ENCODE peak calls at places on chromosomes 3 and 15, in five cellular contexts. One of them, this sample, is unnamed.

GRCh38 chr3:139764069-139764905 is 86.5 kb upstream of the NMNAT3 start:
- DNase-seq in AG04449: no peak
- DNase-seq in lower lobe of right lung: no peak
- DNase-seq in mesendoderm: no peak
- DNase-seq in breast epithelium: no peak
- DNase-seq in this sample: peak

GRCh38 chr15:98076021-98076816 is 115.7 kb downstream of the ARRDC4 start:
- DNase-seq in breast epithelium: no peak
- DNase-seq in lower lobe of right lung: peak
- DNase-seq in AG04449: no peak
- DNase-seq in mesendoderm: peak
- DNase-seq in this sample: no peak

GRCh38 chr3:58260733-58261132 is 23.1 kb downstream of the ABHD6 start:
- DNase-seq in lower lobe of right lung: no peak
- DNase-seq in breast epithelium: no peak
- DNase-seq in AG04449: no peak
- DNase-seq in mesendoderm: no peak
- DNase-seq in this sample: no peak

GRCh38 chr3:11282250-11283125 is 10.3 kb downstream of the ATG7 start:
- DNase-seq in mesendoderm: no peak
- DNase-seq in AG04449: no peak
- DNase-seq in lower lobe of right lung: no peak
- DNase-seq in breast epithelium: no peak
- DNase-seq in this sample: peak

GRCh38 chr3:66816110-66816761 is 181.9 kb upstream of the KBTBD8 start:
- DNase-seq in lower lobe of right lung: no peak
- DNase-seq in AG04449: peak
- DNase-seq in mesendoderm: peak
- DNase-seq in breast epithelium: no peak
- DNase-seq in this sample: peak

GRCh38 chr15:96362759-96363678 is 32.5 kb downstream of the NR2F2 start:
- DNase-seq in mesendoderm: peak
- DNase-seq in AG04449: no peak
- DNase-seq in breast epithelium: no peak
- DNase-seq in lower lobe of right lung: no peak
- DNase-seq in this sample: no peak

GRCh38 chr3:192687488-192688152 is 39.7 kb downstream of the FGF12 start:
- DNase-seq in AG04449: no peak
- DNase-seq in mesendoderm: no peak
- DNase-seq in lower lobe of right lung: no peak
- DNase-seq in breast epithelium: no peak
- DNase-seq in this sample: no peak

GRCh38 chr3:59631482-59631881 is 581.7 kb upstream of the CFAP20DC start:
- DNase-seq in AG04449: no peak
- DNase-seq in mesendoderm: no peak
- DNase-seq in lower lobe of right lung: no peak
- DNase-seq in breast epithelium: no peak
- DNase-seq in this sample: no peak

GRCh38 chr15:82585072-82585471 is 44.8 kb upstream of the RPS17 start:
- DNase-seq in mesendoderm: no peak
- DNase-seq in lower lobe of right lung: no peak
- DNase-seq in breast epithelium: no peak
- DNase-seq in AG04449: no peak
- DNase-seq in this sample: no peak

GRCh38 chr15:54149115-54149531 is 170.9 kb downstream of the UNC13C start:
- DNase-seq in breast epithelium: no peak
- DNase-seq in mesendoderm: no peak
- DNase-seq in lower lobe of right lung: no peak
- DNase-seq in AG04449: no peak
- DNase-seq in this sample: no peak

GRCh38 chr3:23809294-23809693 is 3.5 kb downstream of the UBE2E1 start:
- DNase-seq in mesendoderm: no peak
- DNase-seq in lower lobe of right lung: no peak
- DNase-seq in AG04449: no peak
- DNase-seq in breast epithelium: no peak
- DNase-seq in this sample: no peak

GRCh38 chr3:13018561-13019242 is 54.5 kb downstream of the IQSEC1 start:
- DNase-seq in lower lobe of right lung: peak
- DNase-seq in breast epithelium: no peak
- DNase-seq in mesendoderm: no peak
- DNase-seq in AG04449: no peak
- DNase-seq in this sample: no peak

GRCh38 chr3:13018039-13018431 is 55.2 kb downstream of the IQSEC1 start:
- DNase-seq in breast epithelium: no peak
- DNase-seq in mesendoderm: peak
- DNase-seq in AG04449: no peak
- DNase-seq in lower lobe of right lung: peak
- DNase-seq in this sample: no peak

GRCh38 chr3:13019706-13020105 is 53.5 kb downstream of the IQSEC1 start:
- DNase-seq in lower lobe of right lung: peak
- DNase-seq in mesendoderm: peak
- DNase-seq in breast epithelium: no peak
- DNase-seq in AG04449: no peak
- DNase-seq in this sample: no peak

GRCh38 chr3:13020159-13020558 is 53.1 kb downstream of the IQSEC1 start:
- DNase-seq in AG04449: no peak
- DNase-seq in breast epithelium: no peak
- DNase-seq in mesendoderm: no peak
- DNase-seq in lower lobe of right lung: peak
- DNase-seq in this sample: no peak

GRCh38 chr3:13019243-13019701 is 54.0 kb downstream of the IQSEC1 start:
- DNase-seq in mesendoderm: peak
- DNase-seq in AG04449: no peak
- DNase-seq in lower lobe of right lung: peak
- DNase-seq in breast epithelium: no peak
- DNase-seq in this sample: no peak
- H3K4me3 ChIP-seq in mesendoderm: no peak
- H3K4me3 ChIP-seq in AG04449: peak
- H3K4me3 ChIP-seq in lower lobe of right lung: peak
- H3K4me3 ChIP-seq in breast epithelium: peak
- H3K4me3 ChIP-seq in this sample: no peak

DNA sequence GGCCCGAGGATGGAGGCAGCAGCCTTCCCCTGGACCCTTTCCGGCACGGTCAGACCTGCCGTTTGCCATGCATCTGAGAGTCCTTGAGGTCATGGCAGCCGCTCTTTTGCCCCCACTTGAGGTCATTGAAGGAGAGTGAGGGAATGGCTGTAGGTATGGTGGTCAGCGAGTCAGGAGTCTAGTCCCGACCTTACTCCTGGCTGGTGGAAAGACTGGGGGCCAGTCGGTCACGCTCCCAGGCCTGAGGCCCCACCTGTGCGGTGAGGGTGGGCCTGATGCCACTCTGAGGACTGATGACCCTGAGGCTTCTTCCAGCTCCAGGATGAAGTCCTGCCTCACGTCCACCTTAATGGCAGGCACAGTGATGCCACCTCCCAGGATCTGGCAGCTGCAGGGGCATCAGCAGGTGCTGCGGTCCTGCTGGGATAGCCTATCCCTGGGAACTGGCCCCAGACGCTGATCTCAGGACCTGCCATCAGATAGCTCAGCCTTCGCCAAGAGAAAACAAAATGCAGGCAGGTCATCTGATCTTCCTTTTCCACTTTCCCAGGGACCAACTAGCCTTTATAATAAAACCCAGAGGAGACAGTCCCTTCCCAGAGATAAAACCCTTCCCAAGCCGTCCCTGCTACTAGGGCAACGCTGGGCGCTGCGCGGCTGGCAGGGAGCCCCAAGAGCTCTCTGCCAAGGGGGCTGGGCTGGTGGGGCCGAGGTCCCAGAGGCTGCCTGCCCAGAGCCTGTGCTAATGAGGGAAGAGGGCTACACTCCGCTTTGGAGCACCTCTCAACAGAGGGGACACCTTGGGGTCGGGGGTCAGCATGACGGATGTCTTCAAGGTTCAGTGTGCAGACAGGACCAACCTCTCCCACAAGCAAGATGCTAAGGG is 42.2 kb downstream of the TM2D3 start:
- DNase-seq in lower lobe of right lung: no peak
- DNase-seq in AG04449: no peak
- DNase-seq in breast epithelium: no peak
- DNase-seq in mesendoderm: no peak
- DNase-seq in this sample: no peak
- H3K4me3 ChIP-seq in lower lobe of right lung: no peak
- H3K4me3 ChIP-seq in AG04449: no peak
- H3K4me3 ChIP-seq in breast epithelium: no peak
- H3K4me3 ChIP-seq in mesendoderm: no peak
- H3K4me3 ChIP-seq in this sample: no peak

GRCh38 chr3:160403028-160403545 is 3.6 kb downstream of the SMC4 start:
- DNase-seq in breast epithelium: no peak
- DNase-seq in AG04449: no peak
- DNase-seq in lower lobe of right lung: no peak
- DNase-seq in mesendoderm: no peak
- DNase-seq in this sample: no peak
- H3K4me3 ChIP-seq in breast epithelium: no peak
- H3K4me3 ChIP-seq in AG04449: peak
- H3K4me3 ChIP-seq in lower lobe of right lung: peak
- H3K4me3 ChIP-seq in mesendoderm: no peak
- H3K4me3 ChIP-seq in this sample: no peak

DNA sequence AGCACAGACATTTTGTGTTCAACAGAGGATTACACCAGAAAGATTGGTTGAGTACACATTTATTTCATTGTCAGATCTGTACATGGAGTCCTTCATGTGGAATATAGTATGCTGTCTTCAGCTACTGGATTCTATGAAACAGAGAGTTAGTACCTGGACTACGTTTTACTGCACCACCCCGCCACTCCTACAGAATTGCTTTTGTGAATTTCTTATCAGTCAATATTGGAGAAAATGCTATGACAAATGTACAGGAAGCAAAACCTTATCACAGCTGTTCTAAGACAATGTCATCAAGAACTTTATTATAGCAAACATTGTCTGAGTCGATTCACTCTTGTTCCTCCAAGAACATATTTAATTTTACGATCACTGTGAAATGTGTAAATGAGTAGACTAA is 1346.2 kb downstream of the OTOL1 start:
- DNase-seq in mesendoderm: no peak
- DNase-seq in AG04449: no peak
- DNase-seq in breast epithelium: no peak
- DNase-seq in lower lobe of right lung: no peak
- DNase-seq in this sample: no peak
- H3K4me3 ChIP-seq in mesendoderm: no peak
- H3K4me3 ChIP-seq in AG04449: no peak
- H3K4me3 ChIP-seq in breast epithelium: no peak
- H3K4me3 ChIP-seq in lower lobe of right lung: no peak
- H3K4me3 ChIP-seq in this sample: no peak

GRCh38 chr3:194486540-194487288 is at the start of gene ATP13A3:
- DNase-seq in breast epithelium: peak
- DNase-seq in lower lobe of right lung: peak
- DNase-seq in AG04449: no peak
- DNase-seq in mesendoderm: peak
- DNase-seq in this sample: peak
- H3K4me3 ChIP-seq in breast epithelium: peak
- H3K4me3 ChIP-seq in lower lobe of right lung: peak
- H3K4me3 ChIP-seq in AG04449: peak
- H3K4me3 ChIP-seq in mesendoderm: peak
- H3K4me3 ChIP-seq in this sample: peak

GRCh38 chr15:62904041-62904440 is 138.5 kb upstream of the TPM1 start:
- DNase-seq in lower lobe of right lung: no peak
- DNase-seq in AG04449: no peak
- DNase-seq in mesendoderm: no peak
- DNase-seq in breast epithelium: no peak
- DNase-seq in this sample: no peak
- H3K4me3 ChIP-seq in lower lobe of right lung: no peak
- H3K4me3 ChIP-seq in AG04449: no peak
- H3K4me3 ChIP-seq in mesendoderm: no peak
- H3K4me3 ChIP-seq in breast epithelium: no peak
- H3K4me3 ChIP-seq in this sample: no peak

GRCh38 chr3:4985330-4986174 is 6.3 kb downstream of the BHLHE40 start:
- DNase-seq in AG04449: no peak
- DNase-seq in mesendoderm: peak
- DNase-seq in lower lobe of right lung: no peak
- DNase-seq in breast epithelium: peak
- DNase-seq in this sample: no peak
- H3K4me3 ChIP-seq in AG04449: no peak
- H3K4me3 ChIP-seq in mesendoderm: no peak
- H3K4me3 ChIP-seq in lower lobe of right lung: peak
- H3K4me3 ChIP-seq in breast epithelium: peak
- H3K4me3 ChIP-seq in this sample: no peak

DNA sequence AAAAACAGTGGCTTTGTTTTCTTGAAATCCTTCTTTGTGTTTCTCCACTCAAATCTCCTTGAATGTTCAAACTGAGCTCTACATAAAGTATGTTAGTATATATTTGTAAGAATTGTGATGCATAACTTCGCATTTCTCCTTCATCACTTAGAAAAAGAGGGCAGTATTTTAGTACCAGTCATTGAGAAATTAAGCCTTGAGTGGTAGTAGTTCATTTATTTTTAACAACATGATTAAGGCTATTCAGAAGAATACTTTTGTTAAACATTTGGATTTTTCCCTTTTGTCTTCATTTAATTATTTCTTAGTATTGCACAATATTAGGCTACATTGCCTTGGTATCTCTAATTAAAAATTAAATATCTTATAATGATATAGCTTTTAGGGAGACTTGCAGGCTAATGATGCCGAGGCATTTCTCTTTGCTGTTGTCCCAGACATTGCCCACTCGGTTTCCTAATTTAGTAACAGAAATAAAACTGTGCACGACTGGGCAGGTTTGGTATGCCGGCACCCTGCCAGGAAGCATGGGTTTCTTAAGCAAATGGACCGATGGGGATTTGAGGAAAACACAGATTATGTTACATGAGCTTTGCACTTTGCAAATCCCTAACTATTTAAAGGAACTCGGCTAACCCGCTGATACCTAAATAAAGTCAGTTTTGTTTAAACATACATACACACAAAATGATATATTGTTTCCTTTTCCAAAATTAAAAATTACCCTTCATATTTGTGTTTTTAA is 54.7 kb downstream of the LRRC28 start:
- DNase-seq in AG04449: peak
- DNase-seq in lower lobe of right lung: peak
- DNase-seq in breast epithelium: peak
- DNase-seq in mesendoderm: peak
- DNase-seq in this sample: no peak
- H3K4me3 ChIP-seq in AG04449: no peak
- H3K4me3 ChIP-seq in lower lobe of right lung: no peak
- H3K4me3 ChIP-seq in breast epithelium: no peak
- H3K4me3 ChIP-seq in mesendoderm: no peak
- H3K4me3 ChIP-seq in this sample: no peak

This sample was measured in Jurkat, Clone E6-1.